ENCODE peak calls at places on chromosomes 5 and 9, in six cellular contexts. One of them, this sample, is unnamed.
A peak's percentile ranks its signal among the peaks of the same experiment; 100 is the strongest.

GRCh38 chr5:173329370-173330150 is 1.3 kb upstream of the STC2 start:
- DNase-seq in Calu3: peak; percentile 74
- DNase-seq in tibial artery: no peak
- DNase-seq in heart left ventricle: no peak
- DNase-seq in stimulated activated CD4-positive, alpha-beta T cell treated with anti-CD3 and anti-CD28 coated beads, Interleukin-4, amount 100 ng/mL, for 4 hours: peak; percentile 25
- DNase-seq in progenitor cell of endocrine pancreas: peak; percentile 52
- DNase-seq in this sample: peak; percentile 96

GRCh38 chr9:32524558-32525461 is 1.2 kb downstream of the RIGI start:
- DNase-seq in heart left ventricle: no peak
- DNase-seq in progenitor cell of endocrine pancreas: no peak
- DNase-seq in tibial artery: no peak
- DNase-seq in Calu3: peak; percentile 11
- DNase-seq in stimulated activated CD4-positive, alpha-beta T cell treated with anti-CD3 and anti-CD28 coated beads, Interleukin-4, amount 100 ng/mL, for 4 hours: no peak
- DNase-seq in this sample: peak; percentile 70

GRCh38 chr9:32360983-32361673 is 23.3 kb upstream of the ACO1 start:
- DNase-seq in stimulated activated CD4-positive, alpha-beta T cell treated with anti-CD3 and anti-CD28 coated beads, Interleukin-4, amount 100 ng/mL, for 4 hours: no peak
- DNase-seq in progenitor cell of endocrine pancreas: no peak
- DNase-seq in heart left ventricle: no peak
- DNase-seq in tibial artery: no peak
- DNase-seq in Calu3: no peak
- DNase-seq in this sample: no peak

GRCh38 chr5:111976705-111977104 is 219.7 kb upstream of the NREP start:
- DNase-seq in Calu3: no peak
- DNase-seq in tibial artery: no peak
- DNase-seq in stimulated activated CD4-positive, alpha-beta T cell treated with anti-CD3 and anti-CD28 coated beads, Interleukin-4, amount 100 ng/mL, for 4 hours: no peak
- DNase-seq in heart left ventricle: no peak
- DNase-seq in progenitor cell of endocrine pancreas: no peak
- DNase-seq in this sample: no peak

GRCh38 chr5:141835928-141836667 is 42.1 kb downstream of the PCDH1 start:
- DNase-seq in stimulated activated CD4-positive, alpha-beta T cell treated with anti-CD3 and anti-CD28 coated beads, Interleukin-4, amount 100 ng/mL, for 4 hours: no peak
- DNase-seq in heart left ventricle: peak; percentile 77
- DNase-seq in Calu3: no peak
- DNase-seq in progenitor cell of endocrine pancreas: no peak
- DNase-seq in tibial artery: peak; percentile 78
- DNase-seq in this sample: no peak

GRCh38 chr9:17824191-17824926 is 245.5 kb downstream of the SH3GL2 start:
- DNase-seq in heart left ventricle: no peak
- DNase-seq in tibial artery: no peak
- DNase-seq in stimulated activated CD4-positive, alpha-beta T cell treated with anti-CD3 and anti-CD28 coated beads, Interleukin-4, amount 100 ng/mL, for 4 hours: no peak
- DNase-seq in progenitor cell of endocrine pancreas: no peak
- DNase-seq in Calu3: no peak
- DNase-seq in this sample: no peak

GRCh38 chr9:272251-273213 is 57.9 kb downstream of the DOCK8 start:
- DNase-seq in tibial artery: no peak
- DNase-seq in progenitor cell of endocrine pancreas: no peak
- DNase-seq in Calu3: no peak
- DNase-seq in heart left ventricle: no peak
- DNase-seq in stimulated activated CD4-positive, alpha-beta T cell treated with anti-CD3 and anti-CD28 coated beads, Interleukin-4, amount 100 ng/mL, for 4 hours: peak; percentile 73
- DNase-seq in this sample: no peak

GRCh38 chr9:131645078-131645776 is 94.6 kb downstream of the RAPGEF1 start:
- DNase-seq in progenitor cell of endocrine pancreas: no peak
- DNase-seq in stimulated activated CD4-positive, alpha-beta T cell treated with anti-CD3 and anti-CD28 coated beads, Interleukin-4, amount 100 ng/mL, for 4 hours: no peak
- DNase-seq in heart left ventricle: no peak
- DNase-seq in tibial artery: no peak
- DNase-seq in Calu3: no peak
- DNase-seq in this sample: no peak

GRCh38 chr9:6703898-6704639 is 53.7 kb upstream of the KDM4C start:
- DNase-seq in stimulated activated CD4-positive, alpha-beta T cell treated with anti-CD3 and anti-CD28 coated beads, Interleukin-4, amount 100 ng/mL, for 4 hours: peak; percentile 74
- DNase-seq in tibial artery: peak; percentile 85
- DNase-seq in heart left ventricle: peak; percentile 95
- DNase-seq in progenitor cell of endocrine pancreas: peak; percentile 59
- DNase-seq in Calu3: no peak
- DNase-seq in this sample: no peak

GRCh38 chr9:106916491-106917235 is 53.7 kb downstream of the ZNF462 start:
- DNase-seq in progenitor cell of endocrine pancreas: no peak
- DNase-seq in stimulated activated CD4-positive, alpha-beta T cell treated with anti-CD3 and anti-CD28 coated beads, Interleukin-4, amount 100 ng/mL, for 4 hours: no peak
- DNase-seq in Calu3: peak; percentile 54
- DNase-seq in tibial artery: no peak
- DNase-seq in heart left ventricle: no peak
- DNase-seq in this sample: peak; percentile 55

GRCh38 chr9:76180541-76180940 is 213.7 kb downstream of the RFK start:
- DNase-seq in stimulated activated CD4-positive, alpha-beta T cell treated with anti-CD3 and anti-CD28 coated beads, Interleukin-4, amount 100 ng/mL, for 4 hours: no peak
- DNase-seq in heart left ventricle: no peak
- DNase-seq in tibial artery: no peak
- DNase-seq in Calu3: peak; percentile 1
- DNase-seq in progenitor cell of endocrine pancreas: no peak
- DNase-seq in this sample: no peak

GRCh38 chr5:68504306-68504705 is 288.8 kb downstream of the PIK3R1 start:
- DNase-seq in Calu3: no peak
- DNase-seq in stimulated activated CD4-positive, alpha-beta T cell treated with anti-CD3 and anti-CD28 coated beads, Interleukin-4, amount 100 ng/mL, for 4 hours: no peak
- DNase-seq in progenitor cell of endocrine pancreas: no peak
- DNase-seq in tibial artery: no peak
- DNase-seq in heart left ventricle: no peak
- DNase-seq in this sample: no peak

GRCh38 chr5:119321569-119322311 is 34.1 kb upstream of the TNFAIP8 start:
- DNase-seq in Calu3: no peak
- DNase-seq in stimulated activated CD4-positive, alpha-beta T cell treated with anti-CD3 and anti-CD28 coated beads, Interleukin-4, amount 100 ng/mL, for 4 hours: no peak
- DNase-seq in tibial artery: no peak
- DNase-seq in heart left ventricle: no peak
- DNase-seq in progenitor cell of endocrine pancreas: no peak
- DNase-seq in this sample: peak; percentile 64

GRCh38 chr5:116361171-116361967 is 213.3 kb downstream of the SEMA6A start:
- DNase-seq in heart left ventricle: peak; percentile 81
- DNase-seq in tibial artery: no peak
- DNase-seq in Calu3: peak; percentile 78
- DNase-seq in progenitor cell of endocrine pancreas: peak; percentile 44
- DNase-seq in stimulated activated CD4-positive, alpha-beta T cell treated with anti-CD3 and anti-CD28 coated beads, Interleukin-4, amount 100 ng/mL, for 4 hours: no peak
- DNase-seq in this sample: no peak

GRCh38 chr9:137407590-137408300 is 15.2 kb downstream of the EXD3 start:
- DNase-seq in heart left ventricle: peak; percentile 70
- DNase-seq in stimulated activated CD4-positive, alpha-beta T cell treated with anti-CD3 and anti-CD28 coated beads, Interleukin-4, amount 100 ng/mL, for 4 hours: no peak
- DNase-seq in Calu3: no peak
- DNase-seq in tibial artery: no peak
- DNase-seq in progenitor cell of endocrine pancreas: no peak
- DNase-seq in this sample: no peak

GRCh38 chr5:132528866-132529634 is 14.3 kb downstream of the IL5 start:
- DNase-seq in tibial artery: no peak
- DNase-seq in heart left ventricle: no peak
- DNase-seq in progenitor cell of endocrine pancreas: no peak
- DNase-seq in Calu3: no peak
- DNase-seq in stimulated activated CD4-positive, alpha-beta T cell treated with anti-CD3 and anti-CD28 coated beads, Interleukin-4, amount 100 ng/mL, for 4 hours: no peak
- DNase-seq in this sample: no peak

GRCh38 chr9:128617943-128618342 is 38.7 kb downstream of the DYNC2I2 start:
- DNase-seq in tibial artery: no peak
- DNase-seq in Calu3: no peak
- DNase-seq in stimulated activated CD4-positive, alpha-beta T cell treated with anti-CD3 and anti-CD28 coated beads, Interleukin-4, amount 100 ng/mL, for 4 hours: no peak
- DNase-seq in heart left ventricle: no peak
- DNase-seq in progenitor cell of endocrine pancreas: no peak
- DNase-seq in this sample: no peak

GRCh38 chr5:143600396-143601075 is 197.1 kb upstream of the NR3C1 start:
- DNase-seq in Calu3: no peak
- DNase-seq in heart left ventricle: no peak
- DNase-seq in progenitor cell of endocrine pancreas: no peak
- DNase-seq in tibial artery: no peak
- DNase-seq in stimulated activated CD4-positive, alpha-beta T cell treated with anti-CD3 and anti-CD28 coated beads, Interleukin-4, amount 100 ng/mL, for 4 hours: no peak
- DNase-seq in this sample: no peak

GRCh38 chr5:180105827-180106312 is 34.3 kb upstream of the RNF130 start:
- DNase-seq in stimulated activated CD4-positive, alpha-beta T cell treated with anti-CD3 and anti-CD28 coated beads, Interleukin-4, amount 100 ng/mL, for 4 hours: no peak
- DNase-seq in heart left ventricle: no peak
- DNase-seq in Calu3: no peak
- DNase-seq in tibial artery: no peak
- DNase-seq in progenitor cell of endocrine pancreas: no peak
- DNase-seq in this sample: no peak

GRCh38 chr5:80229902-80230255 is 26.0 kb downstream of the SERINC5 start:
- DNase-seq in heart left ventricle: no peak
- DNase-seq in stimulated activated CD4-positive, alpha-beta T cell treated with anti-CD3 and anti-CD28 coated beads, Interleukin-4, amount 100 ng/mL, for 4 hours: no peak
- DNase-seq in tibial artery: no peak
- DNase-seq in Calu3: no peak
- DNase-seq in progenitor cell of endocrine pancreas: no peak
- DNase-seq in this sample: no peak

GRCh38 chr5:76717222-76718083 is 1.5 kb downstream of the F2R start:
- DNase-seq in heart left ventricle: no peak
- DNase-seq in tibial artery: no peak
- DNase-seq in Calu3: no peak
- DNase-seq in progenitor cell of endocrine pancreas: no peak
- DNase-seq in stimulated activated CD4-positive, alpha-beta T cell treated with anti-CD3 and anti-CD28 coated beads, Interleukin-4, amount 100 ng/mL, for 4 hours: no peak
- DNase-seq in this sample: no peak

GRCh38 chr5:51657340-51658240 is 274.3 kb downstream of the ISL1 start:
- DNase-seq in progenitor cell of endocrine pancreas: no peak
- DNase-seq in tibial artery: no peak
- DNase-seq in heart left ventricle: no peak
- DNase-seq in stimulated activated CD4-positive, alpha-beta T cell treated with anti-CD3 and anti-CD28 coated beads, Interleukin-4, amount 100 ng/mL, for 4 hours: no peak
- DNase-seq in Calu3: no peak
- DNase-seq in this sample: no peak

GRCh38 chr5:73443725-73444498 is 4.7 kb downstream of the FOXD1 start:
- DNase-seq in heart left ventricle: no peak
- DNase-seq in Calu3: no peak
- DNase-seq in stimulated activated CD4-positive, alpha-beta T cell treated with anti-CD3 and anti-CD28 coated beads, Interleukin-4, amount 100 ng/mL, for 4 hours: no peak
- DNase-seq in tibial artery: no peak
- DNase-seq in progenitor cell of endocrine pancreas: no peak
- DNase-seq in this sample: no peak

GRCh38 chr5:172897691-172898512 is 61.3 kb upstream of the RPL26L1 start:
- DNase-seq in stimulated activated CD4-positive, alpha-beta T cell treated with anti-CD3 and anti-CD28 coated beads, Interleukin-4, amount 100 ng/mL, for 4 hours: no peak
- DNase-seq in heart left ventricle: no peak
- DNase-seq in tibial artery: no peak
- DNase-seq in Calu3: no peak
- DNase-seq in progenitor cell of endocrine pancreas: no peak
- DNase-seq in this sample: no peak

GRCh38 chr9:131731237-131731995 is 8.5 kb downstream of the RAPGEF1 start:
- DNase-seq in tibial artery: no peak
- DNase-seq in Calu3: no peak
- DNase-seq in heart left ventricle: no peak
- DNase-seq in progenitor cell of endocrine pancreas: no peak
- DNase-seq in stimulated activated CD4-positive, alpha-beta T cell treated with anti-CD3 and anti-CD28 coated beads, Interleukin-4, amount 100 ng/mL, for 4 hours: no peak
- DNase-seq in this sample: no peak

GRCh38 chr9:38226491-38226951 is 157.5 kb upstream of the SHB start:
- DNase-seq in tibial artery: no peak
- DNase-seq in progenitor cell of endocrine pancreas: no peak
- DNase-seq in stimulated activated CD4-positive, alpha-beta T cell treated with anti-CD3 and anti-CD28 coated beads, Interleukin-4, amount 100 ng/mL, for 4 hours: no peak
- DNase-seq in heart left ventricle: no peak
- DNase-seq in Calu3: peak; percentile 1
- DNase-seq in this sample: no peak

GRCh38 chr5:95392593-95393182 is 1.5 kb downstream of the FAM81B start:
- DNase-seq in Calu3: peak; percentile 43
- DNase-seq in stimulated activated CD4-positive, alpha-beta T cell treated with anti-CD3 and anti-CD28 coated beads, Interleukin-4, amount 100 ng/mL, for 4 hours: no peak
- DNase-seq in progenitor cell of endocrine pancreas: no peak
- DNase-seq in heart left ventricle: no peak
- DNase-seq in tibial artery: no peak
- DNase-seq in this sample: no peak

GRCh38 chr5:176157656-176158055 is 80.6 kb upstream of the SIMC1 start:
- DNase-seq in Calu3: no peak
- DNase-seq in heart left ventricle: no peak
- DNase-seq in stimulated activated CD4-positive, alpha-beta T cell treated with anti-CD3 and anti-CD28 coated beads, Interleukin-4, amount 100 ng/mL, for 4 hours: no peak
- DNase-seq in tibial artery: no peak
- DNase-seq in progenitor cell of endocrine pancreas: no peak
- DNase-seq in this sample: no peak

GRCh38 chr5:157606046-157606445 is 30.5 kb upstream of the ADAM19 start:
- DNase-seq in progenitor cell of endocrine pancreas: no peak
- DNase-seq in tibial artery: no peak
- DNase-seq in heart left ventricle: no peak
- DNase-seq in stimulated activated CD4-positive, alpha-beta T cell treated with anti-CD3 and anti-CD28 coated beads, Interleukin-4, amount 100 ng/mL, for 4 hours: no peak
- DNase-seq in Calu3: no peak
- DNase-seq in this sample: no peak

GRCh38 chr5:72171667-72172066 is 64.4 kb downstream of the MAP1B start:
- DNase-seq in heart left ventricle: no peak
- DNase-seq in tibial artery: no peak
- DNase-seq in Calu3: no peak
- DNase-seq in stimulated activated CD4-positive, alpha-beta T cell treated with anti-CD3 and anti-CD28 coated beads, Interleukin-4, amount 100 ng/mL, for 4 hours: no peak
- DNase-seq in progenitor cell of endocrine pancreas: no peak
- DNase-seq in this sample: no peak

GRCh38 chr5:160473736-160474483 is 52.3 kb downstream of the PTTG1 start:
- DNase-seq in heart left ventricle: no peak
- DNase-seq in stimulated activated CD4-positive, alpha-beta T cell treated with anti-CD3 and anti-CD28 coated beads, Interleukin-4, amount 100 ng/mL, for 4 hours: no peak
- DNase-seq in Calu3: no peak
- DNase-seq in tibial artery: no peak
- DNase-seq in progenitor cell of endocrine pancreas: no peak
- DNase-seq in this sample: no peak

GRCh38 chr9:136050706-136051567 is 44.2 kb downstream of the NACC2 start:
- DNase-seq in progenitor cell of endocrine pancreas: no peak
- DNase-seq in heart left ventricle: no peak
- DNase-seq in Calu3: no peak
- DNase-seq in tibial artery: no peak
- DNase-seq in stimulated activated CD4-positive, alpha-beta T cell treated with anti-CD3 and anti-CD28 coated beads, Interleukin-4, amount 100 ng/mL, for 4 hours: no peak
- DNase-seq in this sample: peak; percentile 54

GRCh38 chr5:76710991-76711390 is 4.9 kb upstream of the F2R start:
- DNase-seq in Calu3: no peak
- DNase-seq in tibial artery: no peak
- DNase-seq in heart left ventricle: no peak
- DNase-seq in stimulated activated CD4-positive, alpha-beta T cell treated with anti-CD3 and anti-CD28 coated beads, Interleukin-4, amount 100 ng/mL, for 4 hours: no peak
- DNase-seq in progenitor cell of endocrine pancreas: no peak
- DNase-seq in this sample: no peak

GRCh38 chr5:112419050-112419595 is at the start of gene EPB41L4A:
- DNase-seq in heart left ventricle: peak; percentile 65
- DNase-seq in progenitor cell of endocrine pancreas: peak; percentile 42
- DNase-seq in stimulated activated CD4-positive, alpha-beta T cell treated with anti-CD3 and anti-CD28 coated beads, Interleukin-4, amount 100 ng/mL, for 4 hours: no peak
- DNase-seq in tibial artery: peak; percentile 66
- DNase-seq in Calu3: peak; percentile 58
- DNase-seq in this sample: peak; percentile 42

This sample was measured in T47D.